ENCODE peak calls at places on chromosome 9, in six cellular contexts. One of them, this sample, is unnamed.

GRCh38 chr9:1100945-1101344 is 50.8 kb downstream of the DMRT2 start:
- DNase-seq in GM23248: peak; percentile 79
- DNase-seq in CD4-positive, alpha-beta T cell: no peak
- DNase-seq in lower lobe of right lung: no peak
- DNase-seq in thyroid gland: peak; percentile 45
- DNase-seq in AG04450: no peak
- DNase-seq in this sample: no peak

GRCh38 chr9:135075234-135076142 is 12.0 kb upstream of the OLFM1 start:
- DNase-seq in GM23248: peak; percentile 80
- DNase-seq in AG04450: no peak
- DNase-seq in thyroid gland: peak; percentile 40
- DNase-seq in lower lobe of right lung: peak; percentile 70
- DNase-seq in CD4-positive, alpha-beta T cell: no peak
- DNase-seq in this sample: peak; percentile 59

GRCh38 chr9:89372230-89372816 is 54.0 kb downstream of the SECISBP2 start:
- DNase-seq in GM23248: no peak
- DNase-seq in thyroid gland: no peak
- DNase-seq in CD4-positive, alpha-beta T cell: peak; percentile 38
- DNase-seq in lower lobe of right lung: no peak
- DNase-seq in AG04450: no peak
- DNase-seq in this sample: no peak

GRCh38 chr9:8221462-8221861 is 421.9 kb upstream of the DMAC1 start:
- DNase-seq in lower lobe of right lung: no peak
- DNase-seq in CD4-positive, alpha-beta T cell: no peak
- DNase-seq in AG04450: no peak
- DNase-seq in GM23248: no peak
- DNase-seq in thyroid gland: no peak
- DNase-seq in this sample: no peak

GRCh38 chr9:128341435-128341849 is 1.1 kb downstream of the SLC27A4 start:
- DNase-seq in GM23248: peak; percentile 84
- DNase-seq in thyroid gland: peak; percentile 77
- DNase-seq in AG04450: no peak
- DNase-seq in lower lobe of right lung: peak; percentile 62
- DNase-seq in CD4-positive, alpha-beta T cell: peak; percentile 62
- DNase-seq in this sample: no peak

GRCh38 chr9:93079371-93079770 is 16.6 kb upstream of the CARD19 start:
- DNase-seq in AG04450: no peak
- DNase-seq in GM23248: no peak
- DNase-seq in CD4-positive, alpha-beta T cell: no peak
- DNase-seq in thyroid gland: no peak
- DNase-seq in lower lobe of right lung: peak; percentile 34
- DNase-seq in this sample: no peak

GRCh38 chr9:115531410-115532130 is 413.6 kb upstream of the TNC start:
- DNase-seq in CD4-positive, alpha-beta T cell: no peak
- DNase-seq in AG04450: peak; percentile 55
- DNase-seq in thyroid gland: no peak
- DNase-seq in lower lobe of right lung: no peak
- DNase-seq in GM23248: peak; percentile 93
- DNase-seq in this sample: no peak

GRCh38 chr9:89661391-89661949 is 56.7 kb downstream of the GADD45G start:
- DNase-seq in AG04450: no peak
- DNase-seq in GM23248: no peak
- DNase-seq in lower lobe of right lung: peak; percentile 66
- DNase-seq in CD4-positive, alpha-beta T cell: no peak
- DNase-seq in thyroid gland: no peak
- DNase-seq in this sample: no peak

GRCh38 chr9:126438757-126439401 is 112.2 kb downstream of the MVB12B start:
- DNase-seq in lower lobe of right lung: no peak
- DNase-seq in thyroid gland: no peak
- DNase-seq in AG04450: no peak
- DNase-seq in CD4-positive, alpha-beta T cell: no peak
- DNase-seq in GM23248: no peak
- DNase-seq in this sample: no peak

GRCh38 chr9:12414514-12414913 is 278.7 kb upstream of the TYRP1 start:
- DNase-seq in lower lobe of right lung: no peak
- DNase-seq in AG04450: no peak
- DNase-seq in CD4-positive, alpha-beta T cell: no peak
- DNase-seq in GM23248: no peak
- DNase-seq in thyroid gland: no peak
- DNase-seq in this sample: no peak

GRCh38 chr9:4020038-4020746 is 279.7 kb downstream of the GLIS3 start:
- DNase-seq in lower lobe of right lung: no peak
- DNase-seq in thyroid gland: no peak
- DNase-seq in CD4-positive, alpha-beta T cell: no peak
- DNase-seq in GM23248: no peak
- DNase-seq in AG04450: no peak
- DNase-seq in this sample: no peak

GRCh38 chr9:137179761-137180160 is 7.9 kb upstream of the TMEM210 start:
- DNase-seq in thyroid gland: no peak
- DNase-seq in CD4-positive, alpha-beta T cell: no peak
- DNase-seq in lower lobe of right lung: no peak
- DNase-seq in GM23248: no peak
- DNase-seq in AG04450: no peak
- DNase-seq in this sample: no peak

GRCh38 chr9:14466429-14466818 is 152.5 kb upstream of the NFIB start:
- DNase-seq in CD4-positive, alpha-beta T cell: no peak
- DNase-seq in lower lobe of right lung: no peak
- DNase-seq in AG04450: no peak
- DNase-seq in GM23248: no peak
- DNase-seq in thyroid gland: no peak
- DNase-seq in this sample: no peak

GRCh38 chr9:27460225-27461023 is 63.7 kb upstream of the IFNK start:
- DNase-seq in AG04450: no peak
- DNase-seq in GM23248: peak; percentile 34
- DNase-seq in thyroid gland: no peak
- DNase-seq in CD4-positive, alpha-beta T cell: no peak
- DNase-seq in lower lobe of right lung: no peak
- DNase-seq in this sample: peak; percentile 53

GRCh38 chr9:79264511-79265448 is 307.0 kb upstream of the TLE4 start:
- DNase-seq in lower lobe of right lung: no peak
- DNase-seq in AG04450: no peak
- DNase-seq in GM23248: peak; percentile 55
- DNase-seq in thyroid gland: no peak
- DNase-seq in CD4-positive, alpha-beta T cell: no peak
- DNase-seq in this sample: no peak

GRCh38 chr9:20305457-20305856 is 316.8 kb downstream of the MLLT3 start:
- DNase-seq in lower lobe of right lung: no peak
- DNase-seq in AG04450: no peak
- DNase-seq in CD4-positive, alpha-beta T cell: no peak
- DNase-seq in GM23248: no peak
- DNase-seq in thyroid gland: no peak
- DNase-seq in this sample: no peak

GRCh38 chr9:125428515-125429467 is 167.2 kb downstream of the GAPVD1 start:
- DNase-seq in thyroid gland: no peak
- DNase-seq in lower lobe of right lung: peak; percentile 42
- DNase-seq in AG04450: no peak
- DNase-seq in GM23248: no peak
- DNase-seq in CD4-positive, alpha-beta T cell: no peak
- DNase-seq in this sample: no peak

GRCh38 chr9:112249277-112249676 is 74.2 kb upstream of the SUSD1 start:
- DNase-seq in thyroid gland: no peak
- DNase-seq in lower lobe of right lung: no peak
- DNase-seq in AG04450: no peak
- DNase-seq in GM23248: peak; percentile 55
- DNase-seq in CD4-positive, alpha-beta T cell: no peak
- DNase-seq in this sample: no peak

GRCh38 chr9:107710552-107710951 is 221.0 kb upstream of the KLF4 start:
- DNase-seq in CD4-positive, alpha-beta T cell: no peak
- DNase-seq in thyroid gland: no peak
- DNase-seq in lower lobe of right lung: no peak
- DNase-seq in AG04450: no peak
- DNase-seq in GM23248: no peak
- DNase-seq in this sample: no peak

DNA sequence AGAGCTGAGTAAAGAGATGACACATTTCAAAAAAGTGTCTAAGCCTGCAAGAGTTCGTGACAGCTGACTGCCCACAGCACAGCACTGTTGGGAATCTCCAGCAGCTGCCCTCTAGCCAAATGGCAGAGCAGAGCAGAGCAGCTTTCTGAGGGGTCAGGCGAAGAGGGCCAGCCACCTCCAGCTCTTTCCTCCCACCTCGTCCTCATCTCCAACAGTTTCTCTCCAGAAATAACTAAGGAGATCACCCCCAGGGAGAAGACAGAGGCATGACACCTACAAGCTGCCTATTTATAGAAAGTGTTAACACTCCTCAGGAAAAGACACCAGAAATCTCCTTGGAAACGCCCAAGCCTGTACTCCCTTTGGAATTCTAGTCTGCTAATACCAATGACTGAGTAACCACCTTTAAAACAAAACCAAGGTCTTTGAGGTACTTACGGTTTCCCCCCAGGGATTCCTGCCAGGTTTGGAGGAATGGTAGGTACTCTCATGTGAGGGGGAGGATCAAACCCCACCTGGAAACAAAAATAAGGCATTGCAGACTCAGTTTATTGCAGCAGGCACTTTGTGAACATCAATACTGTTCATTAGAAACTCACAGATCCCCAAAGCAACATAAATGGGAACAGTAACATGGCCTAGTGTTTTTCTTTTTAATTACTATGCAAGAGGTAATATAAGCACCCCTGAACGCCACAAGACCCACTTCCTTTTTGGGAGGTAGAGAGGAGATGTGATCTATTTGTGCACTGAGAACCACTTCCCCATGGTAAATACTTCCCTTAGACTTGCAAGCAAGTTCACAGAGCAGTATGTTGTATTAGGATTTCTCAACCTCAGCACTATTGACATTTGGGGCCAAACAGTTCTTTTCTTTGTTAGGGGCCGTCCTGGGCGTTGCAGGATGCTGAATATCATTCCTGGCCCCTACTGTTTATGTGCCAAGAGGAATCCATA is 79.3 kb downstream of the TLE1 start:
- DNase-seq in CD4-positive, alpha-beta T cell: no peak
- DNase-seq in thyroid gland: peak; percentile 66
- DNase-seq in GM23248: peak; percentile 77
- DNase-seq in AG04450: no peak
- DNase-seq in lower lobe of right lung: no peak
- DNase-seq in this sample: peak; percentile 27
- H3K27ac ChIP-seq in CD4-positive, alpha-beta T cell: no peak overlapping the region
- H3K27ac ChIP-seq in thyroid gland: peak overlapping the region; percentile 97
- H3K27ac ChIP-seq in GM23248: peak overlapping the region; percentile 53
- H3K27ac ChIP-seq in AG04450: no peak overlapping the region
- H3K27ac ChIP-seq in lower lobe of right lung: no peak overlapping the region
- H3K27ac ChIP-seq in this sample: peak overlapping the region; percentile 71

DNA sequence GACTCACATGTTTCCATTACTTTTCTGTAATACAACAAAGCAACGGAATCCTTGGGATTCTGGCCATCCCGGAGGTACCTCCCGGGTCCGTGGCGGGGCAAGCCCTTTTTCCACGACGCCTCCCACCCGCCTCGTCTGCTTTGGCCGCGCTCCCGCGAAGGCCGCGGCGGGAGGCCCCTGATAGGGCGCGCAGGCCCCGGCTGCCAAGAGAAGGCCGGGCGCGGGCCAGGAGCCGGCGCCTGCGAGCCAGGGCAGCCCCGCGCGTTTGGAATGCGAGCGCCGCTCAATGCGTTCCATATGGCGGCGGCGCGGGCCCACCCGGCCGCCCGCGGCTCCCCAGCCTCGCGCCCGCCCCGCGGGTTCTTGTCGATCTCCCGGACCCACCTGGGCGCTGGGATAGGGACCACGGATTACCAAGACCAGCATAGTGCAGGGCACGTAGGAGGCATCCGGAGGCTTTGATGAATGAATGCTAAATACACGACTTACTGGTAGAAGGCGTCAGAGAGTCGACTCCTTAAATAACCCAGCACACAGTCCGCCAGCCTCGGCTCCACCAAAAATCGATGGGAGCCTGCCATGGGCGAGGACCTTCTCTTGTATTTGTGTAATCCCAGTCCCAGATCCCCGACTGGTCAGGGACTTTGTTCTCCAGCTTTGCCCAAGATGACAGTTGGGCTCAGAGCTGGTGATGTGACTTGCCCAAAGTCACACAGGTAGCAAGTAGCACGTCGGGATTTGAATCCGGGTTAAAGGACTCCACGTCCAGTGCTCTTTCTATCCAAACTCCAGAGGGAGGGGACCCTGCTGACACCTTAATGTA is 17.6 kb upstream of the PHF19 start:
- DNase-seq in thyroid gland: no peak
- DNase-seq in CD4-positive, alpha-beta T cell: no peak
- DNase-seq in AG04450: no peak
- DNase-seq in lower lobe of right lung: no peak
- DNase-seq in GM23248: peak; percentile 70
- DNase-seq in this sample: no peak
- H3K27ac ChIP-seq in thyroid gland: no peak overlapping the region
- H3K27ac ChIP-seq in CD4-positive, alpha-beta T cell: no peak overlapping the region
- H3K27ac ChIP-seq in AG04450: peak overlapping the region; percentile 11
- H3K27ac ChIP-seq in lower lobe of right lung: peak overlapping the region; percentile 46
- H3K27ac ChIP-seq in GM23248: no peak overlapping the region
- H3K27ac ChIP-seq in this sample: peak overlapping the region; percentile 40

GRCh38 chr9:68931821-68932220 is 82.1 kb downstream of the PRKACG start:
- DNase-seq in AG04450: no peak
- DNase-seq in thyroid gland: no peak
- DNase-seq in GM23248: no peak
- DNase-seq in CD4-positive, alpha-beta T cell: no peak
- DNase-seq in lower lobe of right lung: no peak
- DNase-seq in this sample: no peak
- H3K27ac ChIP-seq in AG04450: no peak overlapping the region
- H3K27ac ChIP-seq in thyroid gland: no peak overlapping the region
- H3K27ac ChIP-seq in GM23248: no peak overlapping the region
- H3K27ac ChIP-seq in CD4-positive, alpha-beta T cell: no peak overlapping the region
- H3K27ac ChIP-seq in lower lobe of right lung: no peak overlapping the region
- H3K27ac ChIP-seq in this sample: no peak overlapping the region

DNA sequence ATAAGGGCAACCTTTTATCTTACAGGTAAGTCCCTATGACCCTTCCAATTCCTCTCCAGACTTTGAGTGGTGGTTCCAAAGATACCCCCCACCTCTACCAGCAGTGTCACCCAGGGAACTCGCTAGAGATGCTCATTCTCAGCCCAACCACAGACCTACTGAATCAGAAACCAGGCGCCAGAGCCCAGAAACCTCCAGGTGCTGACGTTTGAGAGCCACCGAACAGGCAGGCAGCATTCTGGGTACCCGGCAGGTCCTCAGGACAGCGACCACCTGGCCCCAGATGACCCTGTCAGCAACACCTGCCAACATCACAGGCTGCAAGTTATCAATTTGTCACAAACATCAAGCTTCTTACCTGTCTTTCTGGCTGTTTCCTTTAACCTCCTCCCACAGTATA is 19.5 kb downstream of the RAPGEF1 start:
- DNase-seq in thyroid gland: no peak
- DNase-seq in lower lobe of right lung: no peak
- DNase-seq in AG04450: no peak
- DNase-seq in CD4-positive, alpha-beta T cell: no peak
- DNase-seq in GM23248: no peak
- DNase-seq in this sample: no peak
- H3K27ac ChIP-seq in thyroid gland: no peak overlapping the region
- H3K27ac ChIP-seq in lower lobe of right lung: peak overlapping the region; percentile 36
- H3K27ac ChIP-seq in AG04450: no peak overlapping the region
- H3K27ac ChIP-seq in CD4-positive, alpha-beta T cell: no peak overlapping the region
- H3K27ac ChIP-seq in GM23248: no peak overlapping the region
- H3K27ac ChIP-seq in this sample: no peak overlapping the region

GRCh38 chr9:121619989-121620673 is 31.3 kb upstream of the DAB2IP start:
- DNase-seq in lower lobe of right lung: peak; percentile 52
- DNase-seq in thyroid gland: peak; percentile 13
- DNase-seq in CD4-positive, alpha-beta T cell: no peak
- DNase-seq in GM23248: no peak
- DNase-seq in AG04450: no peak
- DNase-seq in this sample: no peak
- H3K27ac ChIP-seq in lower lobe of right lung: no peak overlapping the region
- H3K27ac ChIP-seq in thyroid gland: peak overlapping the region; percentile 38
- H3K27ac ChIP-seq in CD4-positive, alpha-beta T cell: no peak overlapping the region
- H3K27ac ChIP-seq in GM23248: no peak overlapping the region
- H3K27ac ChIP-seq in AG04450: no peak overlapping the region
- H3K27ac ChIP-seq in this sample: no peak overlapping the region

This sample was measured in caudate nucleus.